ENCODE peak calls at places on chromosomes 16 and 17, in ten cellular contexts. Z is nephron progenitor cell, X is cardiac fibroblast, D is mucosa of descending colon, H is RWPE1, V is IMR-90, Q is Calu3, I is adrenal gland, W is pancreas, A is choroid plexus epithelial cell. Y is an unnamed sample.

GRCh38 chr17:17422641-17423040 is 54.2 kb upstream of the MED9 start:
- DNase-seq in X (no peak), D (no peak), Q (no peak), V (no peak), H (no peak), I (no peak), A (no peak), Z (no peak), W (no peak), Y (no peak)

GRCh38 chr17:29379084-29379811 is 10.9 kb upstream of the TAOK1 start:
- DNase-seq in W (no peak), Q (no peak), I (no peak), X (no peak), D (no peak), A (peak), V (no peak), Z (no peak), H (no peak), Y (no peak)

GRCh38 chr16:11356573-11357331 is 11.5 kb downstream of the RMI2 start:
- DNase-seq in I (peak), H (no peak), X (peak), V (peak), D (peak), Z (peak), A (peak), Q (peak), W (peak), Y (peak)

GRCh38 chr16:84922351-84923135 is 88.8 kb downstream of the ZDHHC7 start:
- DNase-seq in I (peak), V (peak), W (no peak), D (peak), Q (no peak), A (peak), X (peak), Z (no peak), H (no peak), Y (no peak)

GRCh38 chr17:81858170-81858966 is 2.0 kb downstream of the P4HB start:
- DNase-seq in V (no peak), I (no peak), X (no peak), A (no peak), H (no peak), Q (no peak), W (peak), Z (no peak), D (no peak), Y (no peak)

GRCh38 chr16:55476625-55477533 is 2.1 kb upstream of the MMP2 start:
- DNase-seq in W (no peak), Z (no peak), Q (no peak), D (no peak), A (no peak), V (no peak), I (no peak), H (no peak), X (peak), Y (no peak)

GRCh38 chr17:59004338-59005111 is 102.2 kb downstream of the TRIM37 start:
- DNase-seq in D (no peak), W (peak), Q (peak), A (peak), X (peak), V (peak), I (peak), H (peak), Z (peak), Y (peak)

GRCh38 chr17:14302421-14303099 is 1.7 kb downstream of the HS3ST3B1 start:
- DNase-seq in V (peak), I (peak), Z (peak), H (peak), Q (peak), A (peak), W (peak), D (peak), X (peak), Y (peak)

GRCh38 chr17:74134991-74135390 is 68.5 kb upstream of the RPL38 start:
- DNase-seq in A (no peak), I (no peak), W (no peak), H (no peak), D (no peak), X (no peak), Z (no peak), Q (no peak), V (no peak), Y (no peak)

GRCh38 chr17:42190491-42191180 is 3.7 kb downstream of the GHDC start:
- DNase-seq in H (no peak), Z (no peak), I (no peak), A (no peak), Q (no peak), D (no peak), V (no peak), W (no peak), X (no peak), Y (no peak)

GRCh38 chr17:74249966-74250365 is 24.1 kb upstream of the DNAI2 start:
- DNase-seq in X (no peak), Z (no peak), H (no peak), V (no peak), W (no peak), Q (no peak), D (no peak), A (no peak), I (no peak), Y (no peak)

GRCh38 chr17:81870155-81870977 is 771 bp downstream of the ARHGDIA start:
- DNase-seq in V (peak), Q (peak), D (peak), W (peak), Z (peak), X (peak), H (no peak), A (peak), I (peak), Y (no peak)

GRCh38 chr17:76714822-76715461 is 4.2 kb upstream of the MXRA7 start:
- DNase-seq in A (peak), V (peak), D (no peak), I (peak), X (peak), H (no peak), W (peak), Z (peak), Q (peak), Y (no peak)

GRCh38 chr17:28756025-28756804 is 12.4 kb downstream of the TRAF4 start:
- DNase-seq in V (no peak), A (no peak), Q (no peak), I (no peak), D (no peak), W (no peak), X (peak), Z (no peak), H (no peak), Y (no peak)

GRCh38 chr16:46427340-46428107 is 193.7 kb downstream of the SHCBP1 start:
- DNase-seq in Z (no peak), Q (no peak), X (no peak), I (no peak), V (no peak), W (no peak), D (no peak), A (no peak), H (no peak), Y (no peak)

GRCh38 chr17:1399366-1399678 is 700 bp downstream of the YWHAE start:
- DNase-seq in Q (no peak), W (no peak), I (no peak), D (no peak), A (no peak), V (no peak), H (no peak), X (no peak), Z (no peak), Y (no peak)

GRCh38 chr16:11386791-11387546 is 41.7 kb downstream of the RMI2 start:
- DNase-seq in X (peak), H (no peak), Q (no peak), D (no peak), A (peak), Z (peak), V (no peak), W (no peak), I (no peak), Y (peak)

GRCh38 chr17:20051624-20052023 is 42.5 kb downstream of the SPECC1 start:
- DNase-seq in H (no peak), D (no peak), V (no peak), Q (no peak), Z (no peak), I (no peak), W (no peak), A (no peak), X (no peak), Y (no peak)

GRCh38 chr17:72121164-72122001 is 563 bp downstream of the SOX9 start:
- DNase-seq in W (peak), Q (peak), X (peak), Z (peak), D (peak), H (peak), V (peak), I (no peak), A (peak), Y (peak)

GRCh38 chr17:36034127-36034526 is 16.4 kb upstream of the CCL23 start:
- DNase-seq in A (no peak), D (no peak), Z (no peak), H (no peak), W (no peak), X (no peak), I (no peak), V (no peak), Q (no peak), Y (no peak)

GRCh38 chr17:19958023-19958422 is 19.6 kb downstream of the AKAP10 start:
- DNase-seq in Z (no peak), H (peak), I (peak), Q (peak), W (no peak), V (peak), A (peak), D (no peak), X (peak), Y (no peak)

GRCh38 chr16:58511933-58512815 is 3.1 kb upstream of the SETD6 start:
- DNase-seq in Q (peak), Z (peak), A (peak), I (peak), V (peak), X (peak), H (peak), W (peak), D (peak), Y (peak)
- TF ChIP-seq CTCF in Q (peak), Z (peak), A (peak), I (peak), V (peak), X (peak), H (peak), W (peak), D (peak), Y (peak)

DNA sequence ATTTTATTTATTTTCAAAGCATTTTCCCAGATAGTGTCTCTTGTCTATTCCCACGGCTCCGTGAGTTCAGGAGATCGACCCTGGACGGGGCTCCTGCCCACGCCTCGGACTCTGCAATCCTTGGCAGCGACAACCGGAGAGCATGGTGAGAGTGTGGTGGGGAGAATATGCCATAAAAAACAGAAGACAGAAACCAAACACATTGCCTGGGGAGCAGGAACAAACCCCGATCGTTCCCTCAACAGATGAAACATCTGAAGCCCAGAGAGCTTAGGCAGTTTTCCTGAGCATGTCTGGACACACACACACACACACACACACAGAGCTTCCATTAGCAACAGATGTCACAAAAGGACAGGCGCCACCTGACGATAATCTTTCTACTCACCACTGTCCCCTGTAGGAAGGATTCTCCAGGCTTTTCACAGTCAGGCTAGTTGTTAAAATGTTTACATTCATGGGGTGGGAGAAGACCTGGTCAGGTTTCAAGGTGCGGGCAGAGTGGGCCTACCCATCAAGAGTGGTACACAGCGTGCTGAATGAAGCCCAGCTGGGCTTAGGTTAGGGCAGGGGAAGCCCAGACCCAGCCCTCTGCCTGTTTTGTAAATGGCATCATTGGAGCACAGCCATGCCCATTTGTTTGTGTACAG is 230.4 kb upstream of the TNRC6C start:
- DNase-seq in Z (no peak), V (no peak), X (no peak), I (no peak), D (no peak), H (no peak), W (no peak), A (peak), Q (no peak), Y (no peak)
- TF ChIP-seq CTCF in Z (no peak), V (no peak), X (peak), I (peak), D (no peak), H (no peak), W (no peak), A (peak), Q (no peak), Y (no peak)

GRCh38 chr17:64773836-64774761 is 112.0 kb upstream of the SMURF2 start:
- DNase-seq in A (peak), X (peak), Z (peak), W (peak), D (peak), H (peak), V (peak), Q (peak), I (no peak), Y (peak)
- TF ChIP-seq CTCF in A (peak), X (peak), Z (peak), W (no peak), D (peak), H (no peak), V (peak), Q (peak), I (no peak), Y (no peak)

GRCh38 chr16:87380403-87380802 is 3.2 kb downstream of the FBXO31 start:
- DNase-seq in X (no peak), Q (no peak), A (no peak), D (no peak), Z (no peak), I (peak), H (no peak), V (no peak), W (no peak), Y (no peak)

GRCh38 chr16:87382023-87382785 is 1.4 kb downstream of the FBXO31 start:
- DNase-seq in Z (no peak), V (no peak), A (peak), D (no peak), H (no peak), I (peak), Q (no peak), X (no peak), W (no peak), Y (no peak)

GRCh38 chr16:87380875-87381274 is 2.7 kb downstream of the FBXO31 start:
- DNase-seq in D (no peak), Q (no peak), A (peak), I (peak), X (peak), Z (no peak), H (no peak), W (no peak), V (peak), Y (no peak)

GRCh38 chr16:87384162-87384999 is 805 bp upstream of the FBXO31 start:
- DNase-seq in D (peak), W (no peak), A (no peak), I (no peak), X (no peak), Z (peak), Q (peak), H (peak), V (no peak), Y (peak)

GRCh38 chr16:87383522-87384161 is at the start of gene FBXO31:
- DNase-seq in V (peak), Q (peak), A (peak), D (peak), Z (peak), I (peak), H (peak), W (peak), X (peak), Y (peak)
- TF ChIP-seq CTCF in V (no peak), Q (no peak), A (no peak), D (no peak), Z (no peak), I (no peak), H (no peak), W (no peak), X (no peak), Y (no peak)

GRCh38 chr17:57553991-57554825 is 190.9 kb downstream of the CCDC182 start:
- DNase-seq in Z (peak), A (peak), Q (no peak), V (peak), W (no peak), X (peak), D (no peak), H (no peak), I (no peak), Y (no peak)

GRCh38 chr17:57550671-57551315 is 194.3 kb downstream of the CCDC182 start:
- DNase-seq in D (no peak), V (no peak), H (no peak), I (no peak), A (no peak), Z (no peak), X (no peak), W (no peak), Q (no peak), Y (no peak)

GRCh38 chr17:57551321-57552079 is 193.6 kb downstream of the CCDC182 start:
- DNase-seq in W (no peak), H (no peak), V (no peak), Z (no peak), X (no peak), D (peak), A (no peak), I (no peak), Q (no peak), Y (peak)

GRCh38 chr17:57553525-57553924 is 191.6 kb downstream of the CCDC182 start:
- DNase-seq in X (peak), A (peak), D (no peak), Z (no peak), V (peak), H (no peak), Q (no peak), I (peak), W (no peak), Y (no peak)

DNA sequence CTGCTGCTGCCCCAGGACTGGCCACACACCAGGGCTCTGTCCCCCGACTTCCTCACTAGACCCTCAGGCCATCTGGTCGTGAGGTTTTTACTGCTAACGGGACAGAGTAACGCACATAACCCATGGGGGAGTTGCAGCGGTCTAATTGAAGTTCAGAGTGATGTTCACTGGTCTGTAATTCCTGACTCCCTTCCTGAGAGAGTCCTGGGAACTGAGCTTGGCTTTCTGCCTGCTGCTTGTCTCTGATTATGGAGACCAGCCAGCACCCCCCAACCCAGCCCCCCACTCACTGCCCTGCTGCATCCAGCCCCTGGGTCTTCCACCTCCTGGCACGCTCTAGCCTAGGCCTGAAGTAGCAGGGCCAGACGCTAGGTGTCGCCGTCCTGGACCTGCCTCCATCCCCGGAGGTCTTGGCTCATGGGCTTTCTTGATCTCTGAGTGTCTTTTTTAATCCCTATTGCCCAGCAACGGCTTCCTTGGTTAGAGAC is 192.9 kb downstream of the CCDC182 start:
- DNase-seq in Q (no peak), W (no peak), D (no peak), H (no peak), Z (peak), I (no peak), A (peak), V (no peak), X (peak), Y (peak)
- TF ChIP-seq CTCF in Q (no peak), W (no peak), D (peak), H (no peak), Z (peak), I (peak), A (peak), V (peak), X (peak), Y (peak)

GRCh38 chr16:69396187-69397061 is 10.6 kb upstream of the TERF2 start:
- DNase-seq in H (peak), X (peak), I (peak), D (no peak), Z (peak), A (peak), Q (peak), V (peak), W (peak), Y (peak)
- TF ChIP-seq CTCF in H (peak), X (peak), I (peak), D (no peak), Z (peak), A (peak), Q (peak), V (peak), W (no peak), Y (peak)

GRCh38 chr17:68247445-68248198 is at the start of gene AMZ2:
- DNase-seq in X (peak), W (peak), H (peak), V (peak), Q (peak), A (peak), D (peak), Z (peak), I (peak), Y (peak)
- TF ChIP-seq CTCF in X (no peak), W (no peak), H (no peak), V (no peak), Q (no peak), A (no peak), D (no peak), Z (no peak), I (no peak), Y (no peak)

GRCh38 chr16:2854700-2855309 is 3.2 kb downstream of the PRSS22 start:
- DNase-seq in H (no peak), D (no peak), X (no peak), V (no peak), W (no peak), I (no peak), Z (no peak), A (no peak), Q (no peak), Y (peak)
- TF ChIP-seq CTCF in H (peak), D (no peak), X (peak), V (peak), W (no peak), I (peak), Z (peak), A (peak), Q (peak), Y (no peak)

GRCh38 chr16:21952793-21953540 is at the start of gene UQCRC2:
- DNase-seq in V (peak), W (peak), I (peak), D (peak), X (peak), Z (peak), H (peak), A (peak), Q (peak), Y (peak)
- TF ChIP-seq CTCF in V (no peak), W (no peak), I (no peak), D (no peak), X (no peak), Z (no peak), H (no peak), A (no peak), Q (no peak), Y (no peak)